ENCODE peak calls at places on chromosomes 16 and 17, in four cellular contexts. B is T-helper 1 cell, P is NCI-H460, J is endothelial cell. W is an unnamed sample.

GRCh38 chr16:3094289-3095027 is 4.6 kb downstream of the ZSCAN10 start:
- DNase-seq in P (peak), B (peak), J (peak), W (peak)

GRCh38 chr17:31496097-31496496 is 104.6 kb downstream of the RAB11FIP4 start:
- DNase-seq in B (no peak), P (no peak), J (no peak), W (no peak)

GRCh38 chr17:55699178-55699865 is 23.3 kb downstream of the TMEM100 start:
- DNase-seq in P (no peak), B (no peak), J (no peak), W (no peak)

GRCh38 chr17:55124730-55125129 is 140.0 kb upstream of the HLF start:
- DNase-seq in J (no peak), B (no peak), P (no peak), W (no peak)

GRCh38 chr16:20614201-20615141 is 38.3 kb upstream of the ACSM2B start:
- DNase-seq in J (no peak), B (no peak), P (no peak), W (no peak)

GRCh38 chr16:53415504-53415903 is 18.8 kb upstream of the RBL2 start:
- DNase-seq in P (no peak), J (peak), B (no peak), W (no peak)

GRCh38 chr17:4600563-4600962 is 16.2 kb downstream of the SMTNL2 start:
- DNase-seq in P (no peak), B (no peak), J (no peak), W (no peak)

GRCh38 chr16:15993946-15994665 is 44.7 kb downstream of the ABCC1 start:
- DNase-seq in B (no peak), P (no peak), J (no peak), W (no peak)

GRCh38 chr16:29743827-29744531 is 1.8 kb downstream of the C16orf54 start:
- DNase-seq in P (no peak), B (peak), J (no peak), W (no peak)

GRCh38 chr17:19311421-19312215 is 50.9 kb downstream of the B9D1 start:
- DNase-seq in P (no peak), J (no peak), B (peak), W (no peak)

GRCh38 chr16:890217-890616 is 80.6 kb downstream of the LMF1 start:
- DNase-seq in B (no peak), P (no peak), J (no peak), W (no peak)

GRCh38 chr17:45574376-45574775 is 83.9 kb upstream of the PLEKHM1 start:
- DNase-seq in P (no peak), J (no peak), B (no peak), W (no peak)

GRCh38 chr16:10656618-10657017 is 38.1 kb downstream of the TEKT5 start:
- DNase-seq in P (no peak), B (no peak), J (no peak), W (no peak)

GRCh38 chr16:64153718-64154117 is 968.1 kb downstream of the CDH11 start:
- DNase-seq in B (no peak), J (no peak), P (no peak), W (no peak)

GRCh38 chr17:8954339-8954738 is 11.2 kb downstream of the PIK3R5 start:
- DNase-seq in P (no peak), J (no peak), B (peak), W (peak)

GRCh38 chr16:4011940-4012629 is 104.2 kb downstream of the ADCY9 start:
- DNase-seq in B (no peak), J (no peak), P (no peak), W (no peak)

GRCh38 chr17:50133028-50133768 is 3.2 kb upstream of the SAMD14 start:
- DNase-seq in B (no peak), P (no peak), J (no peak), W (no peak)

GRCh38 chr16:68893710-68894705 is 50.7 kb downstream of the TANGO6 start:
- DNase-seq in P (no peak), B (no peak), J (peak), W (no peak)

GRCh38 chr16:85784813-85785212 is 14.5 kb downstream of the EMC8 start:
- DNase-seq in P (no peak), J (no peak), B (no peak), W (no peak)

GRCh38 chr17:77454560-77455095 is 313.9 kb downstream of the SEC14L1 start:
- DNase-seq in J (no peak), B (no peak), P (no peak), W (no peak)

GRCh38 chr17:37608369-37609169 is 649 bp downstream of the SYNRG start:
- DNase-seq in J (peak), P (peak), B (peak), W (no peak)

GRCh38 chr16:48087639-48088038 is 68.2 kb downstream of the ABCC12 start:
- DNase-seq in P (no peak), B (no peak), J (no peak), W (no peak)

GRCh38 chr17:44628234-44629188 is 27.8 kb upstream of the MEIOC start:
- DNase-seq in P (no peak), J (peak), B (peak), W (no peak)

GRCh38 chr17:40451420-40451819 is 8.2 kb downstream of the IGFBP4 start:
- DNase-seq in J (no peak), P (no peak), B (no peak), W (no peak)

GRCh38 chr16:48454051-48454450 is 68.8 kb upstream of the SIAH1 start:
- DNase-seq in P (no peak), B (no peak), J (no peak), W (no peak)

GRCh38 chr17:58475985-58476384 is 12.2 kb downstream of the HSF5 start:
- DNase-seq in P (no peak), B (no peak), J (no peak), W (no peak)

GRCh38 chr16:89658221-89658879 is 714 bp downstream of the SPATA33 start:
- DNase-seq in P (no peak), J (no peak), B (no peak), W (no peak)